ENCODE peak calls at places on chromosomes 5 and 9, in eight cellular contexts. B is kidney epithelial cell, S is HepG2, X is left ventricle myocardium inferior, F is adrenal gland, V is heart left ventricle, I is endodermal cell, C is left lung. A is an unnamed sample.

GRCh38 chr5:45101146-45101545 is 292.4 kb downstream of the MRPS30 start:
- DNase-seq in B (no peak), S (no peak), X (no peak), F (no peak), V (no peak), I (no peak), C (no peak), A (no peak)

GRCh38 chr5:177542816-177543472 is 11.4 kb downstream of the FAM193B start:
- DNase-seq in B (no peak), S (no peak), X (no peak), F (no peak), V (no peak), I (no peak), C (no peak), A (no peak)

GRCh38 chr9:133238851-133239532 is 29.9 kb upstream of the OBP2B start:
- DNase-seq in B (no peak), S (peak; percentile 56), X (peak; percentile 60), F (peak; percentile 87), V (peak; percentile 81), I (peak; percentile 96), C (peak; percentile 76), A (peak; percentile 87)

GRCh38 chr5:91272858-91273257 is 110.3 kb downstream of the ARRDC3 start:
- DNase-seq in B (no peak), S (peak; percentile 9), X (no peak), F (no peak), V (no peak), I (no peak), C (no peak), A (peak; percentile 72)

GRCh38 chr5:157561105-157561504 is 14.5 kb downstream of the ADAM19 start:
- DNase-seq in B (no peak), S (no peak), X (no peak), F (no peak), V (no peak), I (no peak), C (no peak), A (no peak)

GRCh38 chr9:107465467-107466451 is 23.8 kb downstream of the KLF4 start:
- DNase-seq in B (no peak), S (no peak), X (peak; percentile 74), F (peak; percentile 68), V (peak; percentile 87), I (peak; percentile 91), C (peak; percentile 73), A (peak; percentile 81)

GRCh38 chr5:32531885-32532520 is 53.4 kb upstream of the SUB1 start:
- DNase-seq in B (no peak), S (peak; percentile 82), X (no peak), F (no peak), V (no peak), I (peak; percentile 84), C (no peak), A (peak; percentile 39)

GRCh38 chr5:72988769-72989168 is 32.9 kb downstream of the FCHO2 start:
- DNase-seq in B (no peak), S (no peak), X (no peak), F (no peak), V (no peak), I (no peak), C (no peak), A (no peak)

GRCh38 chr9:134597957-134598883 is 43.4 kb upstream of the COL5A1 start:
- DNase-seq in B (no peak), S (peak; percentile 7), X (no peak), F (no peak), V (peak; percentile 54), I (peak; percentile 60), C (no peak), A (no peak)

GRCh38 chr5:172769598-172770373 is 1.2 kb downstream of the DUSP1 start:
- DNase-seq in B (no peak), S (no peak), X (no peak), F (no peak), V (peak; percentile 69), I (no peak), C (no peak), A (peak; percentile 42)

GRCh38 chr5:79787448-79787847 is 97.8 kb downstream of the CMYA5 start:
- DNase-seq in B (no peak), S (no peak), X (no peak), F (no peak), V (no peak), I (no peak), C (no peak), A (no peak)

GRCh38 chr5:62596691-62597090 is 18.1 kb downstream of the LRRC70 start:
- DNase-seq in B (no peak), S (no peak), X (no peak), F (no peak), V (no peak), I (no peak), C (no peak), A (no peak)

GRCh38 chr5:72066658-72067057 is 40.6 kb upstream of the MAP1B start:
- DNase-seq in B (peak; percentile 51), S (no peak), X (no peak), F (no peak), V (no peak), I (no peak), C (no peak), A (no peak)

GRCh38 chr5:43386960-43387362 is 25.2 kb downstream of the CCL28 start:
- DNase-seq in B (no peak), S (no peak), X (no peak), F (no peak), V (no peak), I (no peak), C (no peak), A (peak; percentile 33)

GRCh38 chr5:127369772-127370171 is 79.2 kb downstream of the MEGF10 start:
- DNase-seq in B (no peak), S (no peak), X (no peak), F (no peak), V (no peak), I (no peak), C (no peak), A (no peak)

GRCh38 chr5:127367912-127368468 is 77.4 kb downstream of the MEGF10 start:
- DNase-seq in B (no peak), S (no peak), X (no peak), F (no peak), V (no peak), I (no peak), C (no peak), A (no peak)

GRCh38 chr5:127375124-127375523 is 84.5 kb downstream of the MEGF10 start:
- DNase-seq in B (no peak), S (no peak), X (no peak), F (no peak), V (no peak), I (no peak), C (no peak), A (no peak)

GRCh38 chr5:127373858-127374491 is 83.4 kb downstream of the MEGF10 start:
- DNase-seq in B (no peak), S (no peak), X (no peak), F (no peak), V (no peak), I (no peak), C (no peak), A (no peak)
- TF ChIP-seq CTCF in B (peak; percentile 11), S (peak; percentile 28), X (no peak), F (no peak), V (no peak), I (peak; percentile 75), C (no peak), A (peak; percentile 19)

GRCh38 chr9:92728831-92729734 is 35.5 kb downstream of the BICD2 start:
- DNase-seq in B (no peak), S (peak; percentile 16), X (no peak), F (no peak), V (peak; percentile 60), I (peak; percentile 67), C (peak; percentile 65), A (peak; percentile 79)
- TF ChIP-seq CTCF in B (peak; percentile 54), S (peak; percentile 65), X (peak; percentile 77), F (peak; percentile 41), V (peak; percentile 39), I (peak; percentile 67), C (no peak), A (peak; percentile 52)

GRCh38 chr9:36572515-36573418 is at the start of gene MELK:
- DNase-seq in B (no peak), S (peak; percentile 71), X (peak; percentile 79), F (peak; percentile 61), V (peak; percentile 90), I (peak; percentile 95), C (peak; percentile 81), A (peak; percentile 93)
- TF ChIP-seq CTCF in B (no peak), S (peak; percentile 4), X (no peak), F (no peak), V (no peak), I (no peak), C (no peak), A (no peak)

GRCh38 chr9:4225291-4226119 is 74.4 kb downstream of the GLIS3 start:
- DNase-seq in B (peak; percentile 96), S (no peak), X (no peak), F (no peak), V (no peak), I (no peak), C (no peak), A (no peak)
- TF ChIP-seq CTCF in B (peak; percentile 35), S (no peak), X (no peak), F (no peak), V (no peak), I (peak; percentile 50), C (no peak), A (peak; percentile 28)

GRCh38 chr9:31837211-31837610 is 547.2 kb upstream of the ACO1 start:
- DNase-seq in B (no peak), S (no peak), X (no peak), F (no peak), V (no peak), I (no peak), C (no peak), A (no peak)

GRCh38 chr9:31840702-31841101 is 543.7 kb upstream of the ACO1 start:
- DNase-seq in B (no peak), S (no peak), X (no peak), F (no peak), V (no peak), I (no peak), C (no peak), A (no peak)

DNA sequence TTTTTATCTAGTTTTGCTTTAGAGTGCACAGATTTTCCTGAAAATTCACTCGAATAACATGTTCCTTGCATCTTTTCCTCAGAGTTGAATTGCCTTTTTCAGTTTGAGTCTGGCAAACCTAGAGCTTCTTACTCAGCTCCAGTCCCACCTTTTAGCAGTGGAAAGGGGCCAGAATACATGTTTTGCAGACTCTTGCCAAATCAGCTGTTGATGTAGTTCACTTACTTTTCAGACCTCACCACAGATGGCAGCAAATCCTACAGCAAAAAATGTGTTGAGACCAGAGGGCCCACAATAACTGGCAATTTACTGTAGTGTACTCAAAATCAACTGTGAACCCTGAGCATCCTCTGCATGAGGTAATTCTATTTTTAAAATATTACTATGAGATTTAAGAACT is 545.2 kb upstream of the ACO1 start:
- DNase-seq in B (no peak), S (peak; percentile 41), X (no peak), F (no peak), V (no peak), I (peak; percentile 54), C (no peak), A (no peak)
- TF ChIP-seq CTCF in B (peak; percentile 27), S (peak; percentile 62), X (no peak), F (no peak), V (no peak), I (peak; percentile 57), C (no peak), A (peak; percentile 12)

A was measured in GM13977.